ENCODE peak calls at places on chromosome 1, in six cellular contexts. T is NCI-H2171; D is kidney epithelial cell; Z is stimulated activated CD4-positive, alpha-beta T cell treated with anti-CD3 and anti-CD28 coated beads, Interleukin-1b, Interleukin-23, amount 100 ng/mL, for 24 hours; E is HEK293T; P is Ammon's horn. F is an unnamed sample.

GRCh38 chr1:175089319-175089718 is 21.7 kb downstream of the TNN start:
- DNase-seq in P (no peak), Z (no peak), D (no peak), T (no peak), E (no peak), F (no peak)

GRCh38 chr1:168499094-168500049 is 44.4 kb downstream of the XCL2 start:
- DNase-seq in Z (no peak), T (no peak), E (no peak), D (no peak), P (no peak), F (no peak)

GRCh38 chr1:27572679-27573426 is 31.1 kb downstream of the AHDC1 start:
- DNase-seq in P (no peak), T (no peak), E (no peak), Z (no peak), D (no peak), F (no peak)

GRCh38 chr1:200666309-200666708 is 3.4 kb downstream of the DDX59 start:
- DNase-seq in Z (no peak), P (no peak), T (no peak), E (no peak), D (no peak), F (no peak)

GRCh38 chr1:108961198-108961597 is 2.1 kb downstream of the CLCC1 start:
- DNase-seq in E (no peak), T (no peak), D (no peak), Z (no peak), P (no peak), F (no peak)

GRCh38 chr1:151846062-151846568 is 6.5 kb upstream of the C2CD4D start:
- DNase-seq in D (no peak), E (no peak), T (no peak), P (no peak), Z (no peak), F (no peak)

GRCh38 chr1:225318706-225319575 is 108.9 kb downstream of the LBR start:
- DNase-seq in T (peak), P (peak), Z (peak), D (peak), E (peak), F (no peak)

GRCh38 chr1:110136911-110137310 is 13.4 kb upstream of the SLC6A17 start:
- DNase-seq in Z (no peak), P (peak), T (peak), E (no peak), D (no peak), F (peak)

GRCh38 chr1:27031235-27032118 is 18.8 kb upstream of the TENT5B start:
- DNase-seq in D (no peak), T (peak), E (no peak), Z (no peak), P (peak), F (no peak)

GRCh38 chr1:92154934-92155333 is 62.8 kb upstream of the C1orf146 start:
- DNase-seq in E (no peak), T (no peak), D (no peak), P (no peak), Z (no peak), F (no peak)

F was measured in putamen.